ENCODE peak calls at places on chromosome 21, in nine cellular contexts. One of them, this sample, is unnamed.

GRCh38 chr21:24995206-24995605 is 612.1 kb downstream of the MRPL39 start:
- DNase-seq in upper lobe of left lung: no peak
- DNase-seq in MM.1S: no peak
- DNase-seq in GM12864: no peak
- DNase-seq in mucosa of descending colon: no peak
- DNase-seq in tibial nerve: no peak
- DNase-seq in lung: no peak
- DNase-seq in AG04449: no peak
- DNase-seq in mesendoderm: peak
- DNase-seq in this sample: no peak

GRCh38 chr21:25929859-25930520 is 195.2 kb downstream of the GABPA start:
- DNase-seq in upper lobe of left lung: no peak
- DNase-seq in MM.1S: no peak
- DNase-seq in GM12864: no peak
- DNase-seq in mucosa of descending colon: no peak
- DNase-seq in tibial nerve: no peak
- DNase-seq in lung: no peak
- DNase-seq in AG04449: no peak
- DNase-seq in mesendoderm: no peak
- DNase-seq in this sample: no peak

GRCh38 chr21:18228060-18228739 is 16.4 kb upstream of the CHODL start:
- DNase-seq in upper lobe of left lung: no peak
- DNase-seq in MM.1S: no peak
- DNase-seq in GM12864: no peak
- DNase-seq in mucosa of descending colon: no peak
- DNase-seq in tibial nerve: no peak
- DNase-seq in lung: no peak
- DNase-seq in AG04449: no peak
- DNase-seq in mesendoderm: no peak
- DNase-seq in this sample: no peak

GRCh38 chr21:31687108-31687507 is 27.6 kb downstream of the SOD1 start:
- DNase-seq in upper lobe of left lung: no peak
- DNase-seq in MM.1S: no peak
- DNase-seq in GM12864: no peak
- DNase-seq in mucosa of descending colon: no peak
- DNase-seq in tibial nerve: no peak
- DNase-seq in lung: no peak
- DNase-seq in AG04449: no peak
- DNase-seq in mesendoderm: no peak
- DNase-seq in this sample: no peak

GRCh38 chr21:24204641-24205040 is 1402.6 kb downstream of the MRPL39 start:
- DNase-seq in upper lobe of left lung: no peak
- DNase-seq in MM.1S: no peak
- DNase-seq in GM12864: no peak
- DNase-seq in mucosa of descending colon: no peak
- DNase-seq in tibial nerve: no peak
- DNase-seq in lung: no peak
- DNase-seq in AG04449: no peak
- DNase-seq in mesendoderm: no peak
- DNase-seq in this sample: no peak

GRCh38 chr21:20721151-20721550 is 277.1 kb upstream of the NCAM2 start:
- DNase-seq in upper lobe of left lung: no peak
- DNase-seq in MM.1S: no peak
- DNase-seq in GM12864: no peak
- DNase-seq in mucosa of descending colon: no peak
- DNase-seq in tibial nerve: no peak
- DNase-seq in lung: no peak
- DNase-seq in AG04449: no peak
- DNase-seq in mesendoderm: no peak
- DNase-seq in this sample: no peak

GRCh38 chr21:44299085-44299457 is 782 bp upstream of the PFKL start:
- DNase-seq in upper lobe of left lung: peak
- DNase-seq in MM.1S: peak
- DNase-seq in GM12864: peak
- DNase-seq in mucosa of descending colon: no peak
- DNase-seq in tibial nerve: no peak
- DNase-seq in lung: no peak
- DNase-seq in AG04449: no peak
- DNase-seq in mesendoderm: no peak
- DNase-seq in this sample: peak

GRCh38 chr21:17793675-17794123 is 25.5 kb downstream of the C21orf91 start:
- DNase-seq in upper lobe of left lung: no peak
- DNase-seq in MM.1S: peak
- DNase-seq in GM12864: no peak
- DNase-seq in mucosa of descending colon: no peak
- DNase-seq in tibial nerve: no peak
- DNase-seq in lung: no peak
- DNase-seq in AG04449: peak
- DNase-seq in mesendoderm: no peak
- DNase-seq in this sample: peak

GRCh38 chr21:8993284-8993942 is 1528.0 kb upstream of the TPTE start:
- DNase-seq in upper lobe of left lung: no peak
- DNase-seq in MM.1S: no peak
- DNase-seq in GM12864: no peak
- DNase-seq in mucosa of descending colon: no peak
- DNase-seq in tibial nerve: no peak
- DNase-seq in lung: no peak
- DNase-seq in AG04449: no peak
- DNase-seq in mesendoderm: no peak
- DNase-seq in this sample: no peak

GRCh38 chr21:42981862-42982261 is 7.5 kb downstream of the PKNOX1 start:
- DNase-seq in upper lobe of left lung: no peak
- DNase-seq in MM.1S: no peak
- DNase-seq in GM12864: no peak
- DNase-seq in mucosa of descending colon: no peak
- DNase-seq in tibial nerve: no peak
- DNase-seq in lung: no peak
- DNase-seq in AG04449: no peak
- DNase-seq in mesendoderm: no peak
- DNase-seq in this sample: no peak

GRCh38 chr21:26116456-26117011 is 54.0 kb downstream of the APP start:
- DNase-seq in upper lobe of left lung: no peak
- DNase-seq in MM.1S: no peak
- DNase-seq in GM12864: no peak
- DNase-seq in mucosa of descending colon: no peak
- DNase-seq in tibial nerve: no peak
- DNase-seq in lung: no peak
- DNase-seq in AG04449: peak
- DNase-seq in mesendoderm: peak
- DNase-seq in this sample: no peak

GRCh38 chr21:25966308-25966707 is 204.3 kb downstream of the APP start:
- DNase-seq in upper lobe of left lung: no peak
- DNase-seq in MM.1S: no peak
- DNase-seq in GM12864: no peak
- DNase-seq in mucosa of descending colon: no peak
- DNase-seq in tibial nerve: no peak
- DNase-seq in lung: no peak
- DNase-seq in AG04449: no peak
- DNase-seq in mesendoderm: no peak
- DNase-seq in this sample: no peak

GRCh38 chr21:43864313-43864805 is 664 bp upstream of the AGPAT3 start:
- DNase-seq in upper lobe of left lung: peak
- DNase-seq in MM.1S: peak
- DNase-seq in GM12864: no peak
- DNase-seq in mucosa of descending colon: peak
- DNase-seq in tibial nerve: no peak
- DNase-seq in lung: peak
- DNase-seq in AG04449: no peak
- DNase-seq in mesendoderm: peak
- DNase-seq in this sample: no peak

GRCh38 chr21:27513016-27513415 is 546.1 kb upstream of the ADAMTS5 start:
- DNase-seq in upper lobe of left lung: no peak
- DNase-seq in MM.1S: no peak
- DNase-seq in GM12864: no peak
- DNase-seq in mucosa of descending colon: no peak
- DNase-seq in tibial nerve: no peak
- DNase-seq in lung: no peak
- DNase-seq in AG04449: no peak
- DNase-seq in mesendoderm: no peak
- DNase-seq in this sample: no peak

GRCh38 chr21:40783404-40783803 is 63.6 kb downstream of the DSCAM start:
- DNase-seq in upper lobe of left lung: no peak
- DNase-seq in MM.1S: no peak
- DNase-seq in GM12864: no peak
- DNase-seq in mucosa of descending colon: no peak
- DNase-seq in tibial nerve: no peak
- DNase-seq in lung: no peak
- DNase-seq in AG04449: no peak
- DNase-seq in mesendoderm: no peak
- DNase-seq in this sample: no peak

GRCh38 chr21:36533468-36533848 is 53.5 kb upstream of the CLDN14 start:
- DNase-seq in upper lobe of left lung: no peak
- DNase-seq in MM.1S: no peak
- DNase-seq in GM12864: no peak
- DNase-seq in mucosa of descending colon: no peak
- DNase-seq in tibial nerve: no peak
- DNase-seq in lung: no peak
- DNase-seq in AG04449: no peak
- DNase-seq in mesendoderm: no peak
- DNase-seq in this sample: no peak

GRCh38 chr21:37552496-37553399 is 186.2 kb downstream of the DYRK1A start:
- DNase-seq in upper lobe of left lung: peak
- DNase-seq in MM.1S: no peak
- DNase-seq in GM12864: no peak
- DNase-seq in mucosa of descending colon: no peak
- DNase-seq in tibial nerve: no peak
- DNase-seq in lung: no peak
- DNase-seq in AG04449: no peak
- DNase-seq in mesendoderm: no peak
- DNase-seq in this sample: no peak

DNA sequence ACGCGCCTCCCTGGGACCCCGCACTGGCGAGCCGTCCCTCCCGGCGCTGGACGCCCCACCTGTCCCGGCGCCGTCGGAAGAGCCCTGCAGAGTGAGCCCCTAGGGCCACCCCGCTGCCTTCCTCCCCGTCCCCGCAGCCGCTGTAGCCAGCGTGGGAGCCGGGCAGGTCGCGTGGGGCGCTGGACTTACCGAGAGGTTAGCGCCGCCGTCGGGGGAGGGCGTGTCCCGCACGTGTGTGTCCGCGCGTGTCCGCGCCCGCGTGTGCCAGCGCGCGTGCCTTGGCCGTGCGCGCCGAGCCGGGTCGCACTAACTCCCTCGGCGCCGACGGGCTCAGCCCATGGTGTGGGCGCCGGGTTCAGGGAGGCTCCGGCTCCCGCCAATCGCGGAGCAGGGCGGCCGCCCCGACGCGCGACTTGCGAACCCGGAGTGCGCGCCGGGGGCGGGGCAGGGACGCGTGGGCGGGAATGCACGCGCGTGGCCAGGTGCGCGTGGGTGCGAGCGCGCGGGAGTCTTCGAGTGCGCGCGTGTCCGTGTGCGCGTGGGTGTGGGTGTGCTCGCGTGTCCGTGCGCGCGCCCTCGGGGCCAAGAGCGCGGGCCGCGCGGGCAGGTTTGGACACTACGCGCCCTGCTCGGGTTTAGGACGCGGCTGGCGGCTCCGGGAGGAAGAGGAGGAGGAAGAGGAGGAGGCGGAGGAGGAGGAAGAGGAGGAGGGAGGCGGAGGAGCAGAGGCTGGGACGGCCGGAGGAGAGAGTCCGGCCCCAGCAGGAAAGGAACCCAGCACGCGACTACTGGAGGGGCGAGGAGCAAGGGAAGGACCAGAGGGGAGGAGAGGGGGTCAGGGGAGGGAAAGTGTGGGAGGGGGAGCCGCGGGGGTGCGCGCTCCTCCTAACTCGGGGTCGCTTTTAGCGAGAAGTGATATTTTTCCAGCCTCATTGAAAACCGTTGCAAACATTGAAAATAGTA is 145.1 kb upstream of the ETS2 start:
- DNase-seq in upper lobe of left lung: peak
- DNase-seq in MM.1S: no peak
- DNase-seq in GM12864: no peak
- DNase-seq in mucosa of descending colon: peak
- DNase-seq in tibial nerve: no peak
- DNase-seq in lung: no peak
- DNase-seq in AG04449: no peak
- DNase-seq in mesendoderm: peak
- DNase-seq in this sample: no peak
- H3K4me3 ChIP-seq in upper lobe of left lung: peak
- H3K4me3 ChIP-seq in MM.1S: no peak
- H3K4me3 ChIP-seq in GM12864: no peak
- H3K4me3 ChIP-seq in mucosa of descending colon: no peak
- H3K4me3 ChIP-seq in tibial nerve: peak
- H3K4me3 ChIP-seq in lung: peak
- H3K4me3 ChIP-seq in AG04449: peak
- H3K4me3 ChIP-seq in mesendoderm: peak
- H3K4me3 ChIP-seq in this sample: no peak

GRCh38 chr21:15826908-15827601 is 97.3 kb downstream of the USP25 start:
- DNase-seq in upper lobe of left lung: no peak
- DNase-seq in MM.1S: no peak
- DNase-seq in GM12864: no peak
- DNase-seq in mucosa of descending colon: no peak
- DNase-seq in tibial nerve: no peak
- DNase-seq in lung: no peak
- DNase-seq in AG04449: no peak
- DNase-seq in mesendoderm: no peak
- DNase-seq in this sample: no peak
- H3K4me3 ChIP-seq in upper lobe of left lung: no peak
- H3K4me3 ChIP-seq in MM.1S: no peak
- H3K4me3 ChIP-seq in GM12864: no peak
- H3K4me3 ChIP-seq in mucosa of descending colon: no peak
- H3K4me3 ChIP-seq in tibial nerve: no peak
- H3K4me3 ChIP-seq in lung: no peak
- H3K4me3 ChIP-seq in AG04449: no peak
- H3K4me3 ChIP-seq in mesendoderm: no peak
- H3K4me3 ChIP-seq in this sample: no peak

DNA sequence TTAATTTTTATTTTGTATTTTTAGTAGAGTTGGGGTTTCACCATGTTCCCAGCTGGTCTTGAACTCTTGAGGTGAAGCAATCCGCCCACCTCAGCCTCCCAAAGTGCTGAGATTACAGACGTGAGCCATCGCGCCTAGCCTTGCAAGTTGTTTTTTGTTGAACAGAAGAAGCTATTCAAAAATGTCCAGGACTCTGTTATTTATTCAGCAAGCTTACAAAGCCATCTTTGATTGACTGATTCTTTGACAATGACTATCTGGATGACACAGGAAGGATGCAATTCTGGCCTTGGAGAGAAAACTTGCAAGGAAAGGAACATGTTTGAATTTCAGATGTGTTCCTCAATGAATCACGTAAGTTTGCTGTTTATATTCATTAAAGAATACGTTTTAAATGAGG is 63.5 kb downstream of the MAP3K7CL start:
- DNase-seq in upper lobe of left lung: no peak
- DNase-seq in MM.1S: no peak
- DNase-seq in GM12864: no peak
- DNase-seq in mucosa of descending colon: no peak
- DNase-seq in tibial nerve: no peak
- DNase-seq in lung: no peak
- DNase-seq in AG04449: no peak
- DNase-seq in mesendoderm: no peak
- DNase-seq in this sample: no peak
- H3K4me3 ChIP-seq in upper lobe of left lung: no peak
- H3K4me3 ChIP-seq in MM.1S: no peak
- H3K4me3 ChIP-seq in GM12864: no peak
- H3K4me3 ChIP-seq in mucosa of descending colon: no peak
- H3K4me3 ChIP-seq in tibial nerve: no peak
- H3K4me3 ChIP-seq in lung: no peak
- H3K4me3 ChIP-seq in AG04449: no peak
- H3K4me3 ChIP-seq in mesendoderm: no peak
- H3K4me3 ChIP-seq in this sample: no peak

GRCh38 chr21:16330340-16331319 is 600.8 kb downstream of the USP25 start:
- DNase-seq in upper lobe of left lung: no peak
- DNase-seq in MM.1S: peak
- DNase-seq in GM12864: peak
- DNase-seq in mucosa of descending colon: no peak
- DNase-seq in tibial nerve: no peak
- DNase-seq in lung: no peak
- DNase-seq in AG04449: peak
- DNase-seq in mesendoderm: peak
- DNase-seq in this sample: peak
- H3K4me3 ChIP-seq in upper lobe of left lung: no peak
- H3K4me3 ChIP-seq in MM.1S: no peak
- H3K4me3 ChIP-seq in GM12864: no peak
- H3K4me3 ChIP-seq in mucosa of descending colon: no peak
- H3K4me3 ChIP-seq in tibial nerve: no peak
- H3K4me3 ChIP-seq in lung: no peak
- H3K4me3 ChIP-seq in AG04449: no peak
- H3K4me3 ChIP-seq in mesendoderm: no peak
- H3K4me3 ChIP-seq in this sample: no peak

This sample was measured in OCI-LY7.